ENCODE peak calls at places on chromosome 3, in seven cellular contexts. J, F, U, X, Z, Y and N are unnamed samples.

GRCh38 chr3:158470944-158471638 is 99.9 kb upstream of the MLF1 start:
- DNase-seq in U (no peak), Z (no peak), F (no peak), Y (no peak), X (peak), J (no peak), N (no peak)

GRCh38 chr3:56980798-56981390 is 79.6 kb upstream of the SPATA12 start:
- DNase-seq in X (peak), Z (no peak), Y (no peak), U (peak), F (no peak), J (no peak), N (peak)

GRCh38 chr3:127730171-127730570 is 57.4 kb downstream of the ABTB1 start:
- DNase-seq in Z (no peak), J (peak), X (no peak), F (no peak), U (no peak), Y (no peak), N (no peak)

GRCh38 chr3:12420393-12420792 is 63.9 kb upstream of the TSEN2 start:
- DNase-seq in X (no peak), J (no peak), F (no peak), U (no peak), Y (no peak), Z (no peak), N (no peak)

GRCh38 chr3:18393906-18394305 is 31.2 kb downstream of the SATB1 start:
- DNase-seq in X (no peak), J (no peak), Z (no peak), Y (no peak), U (no peak), F (no peak), N (no peak)

GRCh38 chr3:46405301-46406079 is 1.4 kb downstream of the CCR5AS start:
- DNase-seq in U (peak), Z (peak), Y (peak), F (no peak), J (peak), X (no peak), N (peak)

GRCh38 chr3:45832691-45833090 is 9.2 kb downstream of the LZTFL1 start:
- DNase-seq in X (peak), Z (no peak), Y (no peak), F (no peak), J (no peak), U (no peak), N (no peak)

GRCh38 chr3:168974628-168975403 is 688.7 kb downstream of the MECOM start:
- DNase-seq in J (no peak), Y (no peak), X (no peak), U (no peak), F (no peak), Z (no peak), N (no peak)

GRCh38 chr3:105812194-105812586 is 56.6 kb downstream of the CBLB start:
- DNase-seq in Y (no peak), Z (no peak), F (no peak), X (peak), U (no peak), J (no peak), N (no peak)

GRCh38 chr3:16399473-16399872 is 114.0 kb downstream of the RFTN1 start:
- DNase-seq in Z (no peak), X (peak), F (no peak), U (peak), Y (peak), J (no peak), N (peak)

GRCh38 chr3:108940568-108941285 is 13.0 kb downstream of the GUCA1C start:
- DNase-seq in F (peak), X (no peak), U (no peak), Y (no peak), Z (no peak), J (no peak), N (no peak)

GRCh38 chr3:713225-713624 is 379.6 kb upstream of the CNTN6 start:
- DNase-seq in X (no peak), Z (no peak), F (no peak), J (no peak), U (no peak), Y (no peak), N (no peak)

GRCh38 chr3:127369356-127369935 is 81.6 kb upstream of the PRR20G start:
- DNase-seq in J (no peak), F (no peak), Y (no peak), Z (no peak), X (no peak), U (no peak), N (peak)

GRCh38 chr3:152319256-152319655 is 50.5 kb downstream of the MBNL1 start:
- DNase-seq in Y (no peak), Z (no peak), U (no peak), F (no peak), J (no peak), X (no peak), N (no peak)
- TF ChIP-seq CTCF in Y (no peak), Z (no peak), U (no peak), F (no peak), J (no peak), X (no peak), N (no peak)

DNA sequence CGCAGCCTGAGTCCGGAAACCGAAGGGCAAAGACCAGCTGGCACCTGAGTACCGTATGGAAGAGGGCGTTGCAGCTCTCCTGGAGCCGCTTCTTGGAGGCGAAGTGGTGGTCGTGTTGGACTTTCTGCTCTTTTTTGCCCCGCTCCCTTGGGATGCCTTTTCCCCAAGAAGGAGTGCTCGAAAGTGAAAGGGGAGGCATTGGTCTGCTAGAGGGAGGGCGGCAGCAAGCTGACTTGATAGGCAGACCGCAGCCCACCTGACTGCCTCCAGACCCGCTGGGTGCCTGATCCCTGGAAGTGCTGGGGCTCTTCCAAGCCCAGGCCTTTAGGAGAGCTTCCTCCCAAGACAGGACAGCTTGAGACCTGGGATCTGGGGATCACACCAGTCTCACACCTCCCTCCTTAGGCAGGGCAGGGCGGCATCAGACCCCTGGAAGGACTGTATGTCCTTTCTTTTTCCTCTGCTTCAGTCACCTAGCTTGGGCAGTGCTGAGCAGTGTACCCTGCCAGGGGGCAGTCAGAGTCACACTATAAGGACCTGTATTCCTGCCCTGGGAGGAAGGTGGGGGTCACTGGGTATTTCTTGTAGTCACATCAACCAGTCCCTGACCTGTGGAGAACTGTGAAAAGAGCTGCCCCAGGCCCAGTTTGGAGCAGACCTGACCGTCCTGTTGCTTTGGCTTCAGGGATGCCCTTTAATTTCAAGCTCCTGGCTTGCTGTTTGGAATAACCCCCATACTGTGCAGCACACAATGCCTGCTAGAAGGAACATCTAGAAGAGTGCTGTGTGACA is 2.1 kb downstream of the ACVR2B start:
- DNase-seq in J (no peak), X (no peak), Z (peak), Y (no peak), F (no peak), U (peak), N (no peak)
- TF ChIP-seq POLR2A in J (no peak), X (no peak), Z (no peak), Y (no peak), F (no peak), U (peak), N (no peak)

GRCh38 chr3:55407426-55407820 is 79.7 kb downstream of the WNT5A start:
- DNase-seq in Y (no peak), Z (no peak), X (no peak), F (no peak), J (no peak), U (no peak), N (no peak)

GRCh38 chr3:55408193-55408826 is 78.8 kb downstream of the WNT5A start:
- DNase-seq in Y (no peak), F (no peak), J (no peak), X (no peak), Z (no peak), U (no peak), N (no peak)

GRCh38 chr3:55406666-55407425 is 80.3 kb downstream of the WNT5A start:
- DNase-seq in Y (no peak), Z (no peak), F (no peak), U (no peak), X (no peak), J (no peak), N (no peak)

GRCh38 chr3:55402886-55403605 is 84.1 kb downstream of the WNT5A start:
- DNase-seq in X (peak), Z (no peak), J (no peak), Y (no peak), F (peak), U (no peak), N (no peak)

DNA sequence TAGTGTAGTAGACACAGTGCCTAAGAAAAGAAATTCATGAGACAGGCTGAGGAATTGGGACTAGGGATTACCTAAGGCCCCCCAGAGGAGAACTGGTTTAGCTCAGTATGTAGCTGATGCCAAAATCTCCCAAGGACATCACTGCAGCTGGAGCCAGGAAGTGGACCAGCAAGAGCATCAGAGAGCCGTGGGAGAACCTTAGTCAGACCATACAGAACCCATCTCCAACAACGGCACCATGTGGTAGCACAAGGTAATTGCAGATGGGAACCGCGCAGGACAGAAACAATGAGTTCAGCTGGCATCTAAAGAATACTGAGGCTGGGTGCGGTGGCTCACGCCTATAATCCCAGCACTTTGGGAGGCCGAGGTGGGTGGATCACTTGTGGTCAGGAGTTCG is 81.7 kb downstream of the WNT5A start:
- DNase-seq in Y (no peak), Z (no peak), J (no peak), X (peak), U (no peak), F (no peak), N (no peak)
- TF ChIP-seq CTCF in Y (no peak), Z (no peak), J (no peak), X (no peak), U (no peak), F (peak), N (no peak)

GRCh38 chr3:36942632-36943248 is 2.1 kb downstream of the TRANK1 start:
- DNase-seq in J (no peak), Z (no peak), U (no peak), X (no peak), Y (no peak), F (no peak), N (no peak)

GRCh38 chr3:36941658-36942057 is 3.2 kb downstream of the TRANK1 start:
- DNase-seq in F (no peak), Y (no peak), Z (no peak), U (no peak), J (no peak), X (no peak), N (no peak)

GRCh38 chr3:36943601-36944000 is 1.3 kb downstream of the TRANK1 start:
- DNase-seq in Z (no peak), J (no peak), F (no peak), X (no peak), U (no peak), Y (no peak), N (peak)

GRCh38 chr3:36944012-36944640 is 728 bp downstream of the TRANK1 start:
- DNase-seq in Z (peak), F (no peak), X (peak), U (peak), Y (peak), J (peak), N (peak)

DNA sequence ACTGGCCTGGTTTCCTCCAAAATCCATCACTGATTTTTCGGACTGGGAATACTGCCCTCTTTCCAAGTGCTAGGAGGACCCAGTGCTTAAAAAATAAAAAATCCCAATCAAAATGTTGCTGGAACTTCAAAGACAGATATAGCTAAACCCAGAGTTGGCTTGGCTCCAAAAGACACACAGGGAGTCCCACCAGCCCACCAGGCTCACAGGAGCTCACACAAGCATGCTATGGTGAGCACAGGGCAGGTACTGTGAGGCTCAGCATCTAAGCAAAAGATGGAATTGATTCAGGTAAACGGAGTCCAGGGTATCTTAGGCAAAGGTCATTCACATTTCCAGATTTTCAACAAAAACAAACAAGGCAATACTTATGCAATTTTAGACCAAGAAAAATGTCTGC is 3.7 kb downstream of the TRANK1 start:
- DNase-seq in U (no peak), Z (no peak), X (no peak), J (no peak), Y (no peak), F (no peak), N (no peak)
- TF ChIP-seq POLR2A in U (no peak), Z (no peak), X (no peak), J (no peak), Y (no peak), F (no peak), N (no peak)

GRCh38 chr3:156449712-156450574 is 105.0 kb downstream of the SSR3 start:
- DNase-seq in F (peak), Z (no peak), U (no peak), X (peak), J (no peak), Y (peak), N (no peak)
- TF ChIP-seq CTCF in F (peak), Z (peak), U (no peak), X (peak), J (peak), Y (peak), N (no peak)

GRCh38 chr3:101574388-101575156 is 592 bp downstream of the PCNP start:
- DNase-seq in X (peak), Z (peak), J (no peak), F (peak), Y (peak), U (peak), N (peak)
- TF ChIP-seq POLR2A in X (peak), Z (no peak), J (no peak), F (peak), Y (no peak), U (no peak), N (no peak)